ENCODE peak calls at places on chromosomes 3 and 15, in eight cellular contexts. One of them, this sample, is unnamed.

GRCh38 chr15:99955532-99955931 is 222.3 kb upstream of the LYSMD4 start:
- DNase-seq in GM13976: no peak
- DNase-seq in transverse colon: no peak
- DNase-seq in right lobe of liver: no peak
- DNase-seq in fibroblast of villous mesenchyme: no peak
- DNase-seq in OCI-LY7: no peak
- DNase-seq in RWPE1: no peak
- DNase-seq in foreskin fibroblast: no peak
- DNase-seq in this sample: no peak

GRCh38 chr3:13215940-13216546 is 142.8 kb upstream of the IQSEC1 start:
- DNase-seq in GM13976: no peak
- DNase-seq in transverse colon: no peak
- DNase-seq in right lobe of liver: peak; percentile 52
- DNase-seq in fibroblast of villous mesenchyme: peak; percentile 5
- DNase-seq in OCI-LY7: no peak
- DNase-seq in RWPE1: peak; percentile 52
- DNase-seq in foreskin fibroblast: peak; percentile 30
- DNase-seq in this sample: no peak

GRCh38 chr3:9404680-9405079 is 7.3 kb downstream of the SETD5 start:
- DNase-seq in GM13976: no peak
- DNase-seq in transverse colon: no peak
- DNase-seq in right lobe of liver: no peak
- DNase-seq in fibroblast of villous mesenchyme: no peak
- DNase-seq in OCI-LY7: no peak
- DNase-seq in RWPE1: no peak
- DNase-seq in foreskin fibroblast: no peak
- DNase-seq in this sample: no peak

GRCh38 chr3:27072943-27073725 is 296.0 kb downstream of the NEK10 start:
- DNase-seq in GM13976: no peak
- DNase-seq in transverse colon: no peak
- DNase-seq in right lobe of liver: no peak
- DNase-seq in fibroblast of villous mesenchyme: no peak
- DNase-seq in OCI-LY7: no peak
- DNase-seq in RWPE1: no peak
- DNase-seq in foreskin fibroblast: no peak
- DNase-seq in this sample: peak; percentile 6

GRCh38 chr15:31237042-31237324 is 89.7 kb upstream of the KLF13 start:
- DNase-seq in GM13976: no peak
- DNase-seq in transverse colon: no peak
- DNase-seq in right lobe of liver: no peak
- DNase-seq in fibroblast of villous mesenchyme: no peak
- DNase-seq in OCI-LY7: peak; percentile 51
- DNase-seq in RWPE1: no peak
- DNase-seq in foreskin fibroblast: no peak
- DNase-seq in this sample: no peak

GRCh38 chr15:64651573-64652260 is 123.7 kb downstream of the RBPMS2 start:
- DNase-seq in GM13976: peak; percentile 55
- DNase-seq in transverse colon: no peak
- DNase-seq in right lobe of liver: no peak
- DNase-seq in fibroblast of villous mesenchyme: peak; percentile 61
- DNase-seq in OCI-LY7: peak; percentile 60
- DNase-seq in RWPE1: no peak
- DNase-seq in foreskin fibroblast: peak; percentile 14
- DNase-seq in this sample: no peak

GRCh38 chr3:27649277-27649676 is 72.8 kb downstream of the EOMES start:
- DNase-seq in GM13976: no peak
- DNase-seq in transverse colon: no peak
- DNase-seq in right lobe of liver: no peak
- DNase-seq in fibroblast of villous mesenchyme: no peak
- DNase-seq in OCI-LY7: no peak
- DNase-seq in RWPE1: no peak
- DNase-seq in foreskin fibroblast: no peak
- DNase-seq in this sample: no peak

GRCh38 chr3:160400048-160400630 is 689 bp downstream of the SMC4 start:
- DNase-seq in GM13976: peak; percentile 41
- DNase-seq in transverse colon: peak; percentile 48
- DNase-seq in right lobe of liver: peak; percentile 78
- DNase-seq in fibroblast of villous mesenchyme: peak; percentile 74
- DNase-seq in OCI-LY7: peak; percentile 50
- DNase-seq in RWPE1: no peak
- DNase-seq in foreskin fibroblast: peak; percentile 73
- DNase-seq in this sample: peak; percentile 53

GRCh38 chr15:76625267-76625666 is 279.9 kb downstream of the SCAPER start:
- DNase-seq in GM13976: no peak
- DNase-seq in transverse colon: no peak
- DNase-seq in right lobe of liver: no peak
- DNase-seq in fibroblast of villous mesenchyme: no peak
- DNase-seq in OCI-LY7: no peak
- DNase-seq in RWPE1: no peak
- DNase-seq in foreskin fibroblast: no peak
- DNase-seq in this sample: no peak

GRCh38 chr3:69865920-69866679 is 126.8 kb downstream of the MITF start:
- DNase-seq in GM13976: no peak
- DNase-seq in transverse colon: peak; percentile 11
- DNase-seq in right lobe of liver: no peak
- DNase-seq in fibroblast of villous mesenchyme: peak; percentile 39
- DNase-seq in OCI-LY7: no peak
- DNase-seq in RWPE1: no peak
- DNase-seq in foreskin fibroblast: peak; percentile 19
- DNase-seq in this sample: peak; percentile 2

GRCh38 chr3:123605789-123606234 is 21.0 kb upstream of the HACD2 start:
- DNase-seq in GM13976: peak; percentile 56
- DNase-seq in transverse colon: no peak
- DNase-seq in right lobe of liver: no peak
- DNase-seq in fibroblast of villous mesenchyme: peak; percentile 30
- DNase-seq in OCI-LY7: peak; percentile 13
- DNase-seq in RWPE1: peak; percentile 69
- DNase-seq in foreskin fibroblast: no peak
- DNase-seq in this sample: no peak

GRCh38 chr3:181487236-181487978 is 224.3 kb upstream of the SOX2 start:
- DNase-seq in GM13976: no peak
- DNase-seq in transverse colon: no peak
- DNase-seq in right lobe of liver: no peak
- DNase-seq in fibroblast of villous mesenchyme: no peak
- DNase-seq in OCI-LY7: peak; percentile 81
- DNase-seq in RWPE1: no peak
- DNase-seq in foreskin fibroblast: no peak
- DNase-seq in this sample: no peak

GRCh38 chr15:85649372-85649771 is 145.4 kb downstream of the KLHL25 start:
- DNase-seq in GM13976: peak; percentile 51
- DNase-seq in transverse colon: no peak
- DNase-seq in right lobe of liver: no peak
- DNase-seq in fibroblast of villous mesenchyme: peak; percentile 92
- DNase-seq in OCI-LY7: no peak
- DNase-seq in RWPE1: peak; percentile 20
- DNase-seq in foreskin fibroblast: peak; percentile 92
- DNase-seq in this sample: no peak

GRCh38 chr3:66856555-66856954 is 141.6 kb upstream of the KBTBD8 start:
- DNase-seq in GM13976: no peak
- DNase-seq in transverse colon: no peak
- DNase-seq in right lobe of liver: no peak
- DNase-seq in fibroblast of villous mesenchyme: no peak
- DNase-seq in OCI-LY7: peak; percentile 7
- DNase-seq in RWPE1: no peak
- DNase-seq in foreskin fibroblast: no peak
- DNase-seq in this sample: no peak

GRCh38 chr3:145801699-145802098 is 359.3 kb downstream of the PLOD2 start:
- DNase-seq in GM13976: no peak
- DNase-seq in transverse colon: no peak
- DNase-seq in right lobe of liver: no peak
- DNase-seq in fibroblast of villous mesenchyme: no peak
- DNase-seq in OCI-LY7: no peak
- DNase-seq in RWPE1: no peak
- DNase-seq in foreskin fibroblast: no peak
- DNase-seq in this sample: no peak

GRCh38 chr15:81751321-81751720 is 294.5 kb downstream of the MEX3B start:
- DNase-seq in GM13976: no peak
- DNase-seq in transverse colon: no peak
- DNase-seq in right lobe of liver: no peak
- DNase-seq in fibroblast of villous mesenchyme: no peak
- DNase-seq in OCI-LY7: no peak
- DNase-seq in RWPE1: no peak
- DNase-seq in foreskin fibroblast: no peak
- DNase-seq in this sample: no peak

GRCh38 chr15:81752149-81752942 is 293.5 kb downstream of the MEX3B start:
- DNase-seq in GM13976: no peak
- DNase-seq in transverse colon: peak; percentile 21
- DNase-seq in right lobe of liver: peak; percentile 71
- DNase-seq in fibroblast of villous mesenchyme: no peak
- DNase-seq in OCI-LY7: no peak
- DNase-seq in RWPE1: peak; percentile 56
- DNase-seq in foreskin fibroblast: peak; percentile 27
- DNase-seq in this sample: no peak

GRCh38 chr15:81754078-81754477 is 291.7 kb downstream of the MEX3B start:
- DNase-seq in GM13976: no peak
- DNase-seq in transverse colon: no peak
- DNase-seq in right lobe of liver: no peak
- DNase-seq in fibroblast of villous mesenchyme: no peak
- DNase-seq in OCI-LY7: no peak
- DNase-seq in RWPE1: no peak
- DNase-seq in foreskin fibroblast: no peak
- DNase-seq in this sample: no peak

GRCh38 chr15:81749667-81750360 is 296.0 kb downstream of the MEX3B start:
- DNase-seq in GM13976: no peak
- DNase-seq in transverse colon: no peak
- DNase-seq in right lobe of liver: no peak
- DNase-seq in fibroblast of villous mesenchyme: no peak
- DNase-seq in OCI-LY7: no peak
- DNase-seq in RWPE1: no peak
- DNase-seq in foreskin fibroblast: no peak
- DNase-seq in this sample: no peak

GRCh38 chr15:81752974-81753373 is 292.8 kb downstream of the MEX3B start:
- DNase-seq in GM13976: no peak
- DNase-seq in transverse colon: no peak
- DNase-seq in right lobe of liver: no peak
- DNase-seq in fibroblast of villous mesenchyme: no peak
- DNase-seq in OCI-LY7: no peak
- DNase-seq in RWPE1: no peak
- DNase-seq in foreskin fibroblast: no peak
- DNase-seq in this sample: no peak
- TF ChIP-seq CTCF in GM13976: no peak
- TF ChIP-seq CTCF in transverse colon: no peak
- TF ChIP-seq CTCF in right lobe of liver: no peak
- TF ChIP-seq CTCF in fibroblast of villous mesenchyme: no peak
- TF ChIP-seq CTCF in OCI-LY7: peak; percentile 33
- TF ChIP-seq CTCF in RWPE1: no peak
- TF ChIP-seq CTCF in foreskin fibroblast: no peak
- TF ChIP-seq CTCF in this sample: no peak

DNA sequence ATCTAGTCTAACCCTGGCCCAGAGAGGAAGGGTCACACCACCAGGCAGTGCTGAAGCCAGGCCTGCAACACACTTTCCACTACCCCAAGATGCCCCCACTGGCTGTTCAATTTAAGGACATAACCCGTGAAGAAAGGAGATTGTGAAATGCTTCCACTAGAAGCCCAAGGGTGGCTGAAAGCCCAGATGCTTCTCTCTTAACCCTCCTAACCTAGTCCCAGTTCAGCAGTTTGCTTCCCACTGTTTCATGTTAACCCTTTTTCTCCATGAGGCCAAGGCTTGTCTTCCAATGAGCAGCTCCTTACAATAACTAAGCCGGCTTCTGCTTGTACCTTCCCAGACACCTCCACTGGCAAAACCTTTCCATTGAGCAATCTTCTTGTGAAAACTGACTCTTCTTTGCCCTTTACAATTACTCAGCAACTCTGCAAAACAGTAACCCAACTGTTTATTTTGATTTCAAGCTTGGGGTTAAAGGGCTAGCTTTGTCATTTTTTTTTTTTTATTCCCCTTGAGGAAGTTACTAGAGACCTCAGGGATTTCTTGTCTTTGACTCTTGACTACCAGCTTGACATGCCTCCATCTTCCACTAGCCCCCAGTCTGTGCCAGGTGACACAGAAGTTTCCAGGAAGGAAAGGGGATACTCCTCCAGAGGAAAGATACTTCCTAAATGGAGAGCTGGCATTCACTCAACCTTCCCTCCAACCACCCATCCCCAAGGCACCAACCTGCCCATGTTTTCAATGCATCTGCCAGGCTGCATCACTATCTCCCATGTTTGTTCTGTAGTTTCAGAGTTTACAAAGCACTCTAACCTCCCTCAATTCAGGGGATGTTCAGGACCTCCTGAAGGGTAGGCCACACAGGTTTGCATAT is 198.6 kb upstream of the LPP start:
- DNase-seq in GM13976: no peak
- DNase-seq in transverse colon: no peak
- DNase-seq in right lobe of liver: peak; percentile 64
- DNase-seq in fibroblast of villous mesenchyme: peak; percentile 96
- DNase-seq in OCI-LY7: no peak
- DNase-seq in RWPE1: no peak
- DNase-seq in foreskin fibroblast: peak; percentile 91
- DNase-seq in this sample: no peak
- TF ChIP-seq CTCF in GM13976: no peak
- TF ChIP-seq CTCF in transverse colon: no peak
- TF ChIP-seq CTCF in right lobe of liver: no peak
- TF ChIP-seq CTCF in fibroblast of villous mesenchyme: no peak
- TF ChIP-seq CTCF in OCI-LY7: peak; percentile 21
- TF ChIP-seq CTCF in RWPE1: no peak
- TF ChIP-seq CTCF in foreskin fibroblast: no peak
- TF ChIP-seq CTCF in this sample: no peak

GRCh38 chr3:60788185-60788584 is 463.1 kb downstream of the FHIT start:
- DNase-seq in GM13976: no peak
- DNase-seq in transverse colon: no peak
- DNase-seq in right lobe of liver: no peak
- DNase-seq in fibroblast of villous mesenchyme: no peak
- DNase-seq in OCI-LY7: no peak
- DNase-seq in RWPE1: no peak
- DNase-seq in foreskin fibroblast: no peak
- DNase-seq in this sample: no peak

DNA sequence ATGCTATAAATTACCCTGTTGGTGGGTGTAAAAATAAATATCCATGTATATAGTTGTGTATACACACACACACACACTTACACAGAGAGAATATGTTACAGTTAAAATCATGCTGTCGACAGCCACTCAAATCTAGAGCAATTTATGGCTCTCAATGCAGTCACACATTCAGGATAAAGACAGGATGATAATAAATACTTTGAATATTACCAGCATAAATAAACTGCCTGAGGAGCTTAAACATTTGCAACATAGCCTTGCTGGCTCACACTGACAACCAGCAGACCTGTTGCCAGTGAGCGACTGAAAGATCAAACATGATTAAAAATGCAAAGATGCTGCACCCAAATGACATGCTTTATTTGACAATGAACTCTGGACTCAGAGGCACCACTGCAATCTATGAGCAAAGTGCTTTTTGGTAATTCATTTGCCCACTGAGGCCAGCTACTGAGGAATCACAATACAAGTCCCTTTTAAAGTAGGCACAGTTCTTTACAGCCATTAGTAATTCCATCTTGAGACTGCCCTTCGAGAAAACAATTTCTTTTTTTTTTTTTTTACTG is 458.9 kb downstream of the FHIT start:
- DNase-seq in GM13976: no peak
- DNase-seq in transverse colon: no peak
- DNase-seq in right lobe of liver: no peak
- DNase-seq in fibroblast of villous mesenchyme: no peak
- DNase-seq in OCI-LY7: no peak
- DNase-seq in RWPE1: no peak
- DNase-seq in foreskin fibroblast: no peak
- DNase-seq in this sample: no peak
- TF ChIP-seq CTCF in GM13976: no peak
- TF ChIP-seq CTCF in transverse colon: no peak
- TF ChIP-seq CTCF in right lobe of liver: no peak
- TF ChIP-seq CTCF in fibroblast of villous mesenchyme: no peak
- TF ChIP-seq CTCF in OCI-LY7: no peak
- TF ChIP-seq CTCF in RWPE1: no peak
- TF ChIP-seq CTCF in foreskin fibroblast: no peak
- TF ChIP-seq CTCF in this sample: no peak

GRCh38 chr3:48633743-48634142 is 1.5 kb downstream of the SLC26A6 start:
- DNase-seq in GM13976: no peak
- DNase-seq in transverse colon: no peak
- DNase-seq in right lobe of liver: no peak
- DNase-seq in fibroblast of villous mesenchyme: no peak
- DNase-seq in OCI-LY7: no peak
- DNase-seq in RWPE1: no peak
- DNase-seq in foreskin fibroblast: no peak
- DNase-seq in this sample: no peak
- TF ChIP-seq CTCF in GM13976: no peak
- TF ChIP-seq CTCF in transverse colon: no peak
- TF ChIP-seq CTCF in right lobe of liver: no peak
- TF ChIP-seq CTCF in fibroblast of villous mesenchyme: no peak
- TF ChIP-seq CTCF in OCI-LY7: no peak
- TF ChIP-seq CTCF in RWPE1: no peak
- TF ChIP-seq CTCF in foreskin fibroblast: no peak
- TF ChIP-seq CTCF in this sample: no peak